ENCODE peak calls at places on chromosomes 3 and 15, in six cellular contexts. J, Z, L, T, H and F are unnamed samples.
A peak's percentile ranks its signal among the peaks of the same experiment; 100 is the strongest.

GRCh38 chr3:27623085-27623753 is 98.9 kb downstream of the EOMES start:
- DNase-seq in J (no peak), Z (no peak), L (no peak), T (no peak), H (peak; percentile 58), F (no peak)

GRCh38 chr15:66411190-66411589 is 24.5 kb downstream of the MAP2K1 start:
- DNase-seq in J (no peak), Z (no peak), L (no peak), T (no peak), H (no peak), F (no peak)

GRCh38 chr3:46405301-46406079 is 1.4 kb downstream of the CCR5AS start:
- DNase-seq in J (peak; percentile 73), Z (no peak), L (no peak), T (no peak), H (no peak), F (no peak)

GRCh38 chr15:66652806-66653205 is 49.2 kb upstream of the SMAD6 start:
- DNase-seq in J (no peak), Z (no peak), L (no peak), T (no peak), H (no peak), F (no peak)

GRCh38 chr15:39942101-39942752 is 8.3 kb downstream of the EIF2AK4 start:
- DNase-seq in J (no peak), Z (peak; percentile 62), L (no peak), T (no peak), H (peak; percentile 55), F (no peak)

GRCh38 chr15:63481105-63481810 is 23.1 kb upstream of the USP3 start:
- DNase-seq in J (no peak), Z (peak; percentile 18), L (no peak), T (no peak), H (no peak), F (no peak)

GRCh38 chr3:40645883-40646282 is 121.1 kb downstream of the ZNF621 start:
- DNase-seq in J (peak; percentile 25), Z (no peak), L (peak; percentile 25), T (no peak), H (peak; percentile 1), F (no peak)

GRCh38 chr3:39454818-39455217 is 12.7 kb upstream of the MOBP start:
- DNase-seq in J (no peak), Z (no peak), L (no peak), T (no peak), H (no peak), F (no peak)

GRCh38 chr3:109081746-109082510 is 36.0 kb downstream of the MORC1 start:
- DNase-seq in J (peak; percentile 14), Z (peak; percentile 36), L (no peak), T (no peak), H (peak; percentile 66), F (peak; percentile 42)

GRCh38 chr3:187623285-187623814 is 46.8 kb downstream of the SST start:
- DNase-seq in J (no peak), Z (no peak), L (no peak), T (no peak), H (no peak), F (no peak)

GRCh38 chr3:124034016-124034808 is 42.3 kb upstream of the ROPN1 start:
- DNase-seq in J (peak; percentile 24), Z (peak; percentile 53), L (no peak), T (no peak), H (peak; percentile 10), F (peak; percentile 39)

GRCh38 chr3:43910750-43911149 is 220.0 kb downstream of the ABHD5 start:
- DNase-seq in J (no peak), Z (no peak), L (no peak), T (no peak), H (no peak), F (no peak)

GRCh38 chr3:43915546-43915945 is 224.8 kb downstream of the ABHD5 start:
- DNase-seq in J (no peak), Z (no peak), L (no peak), T (no peak), H (no peak), F (no peak)

GRCh38 chr3:43913549-43913948 is 222.8 kb downstream of the ABHD5 start:
- DNase-seq in J (no peak), Z (no peak), L (no peak), T (no peak), H (no peak), F (no peak)

GRCh38 chr3:43914269-43914668 is 223.5 kb downstream of the ABHD5 start:
- DNase-seq in J (no peak), Z (no peak), L (no peak), T (no peak), H (no peak), F (no peak)

GRCh38 chr3:43913036-43913435 is 222.3 kb downstream of the ABHD5 start:
- DNase-seq in J (no peak), Z (no peak), L (no peak), T (no peak), H (no peak), F (no peak)
- H3K4me1 ChIP-seq in J (no peaks in the 10 kb centered on the region), Z (no peaks in the 10 kb centered on the region), L (no peaks in the 10 kb centered on the region), T (no peaks in the 10 kb centered on the region), H (no peaks in the 10 kb centered on the region), F (no peaks in the 10 kb centered on the region)

GRCh38 chr3:130893240-130894129 is at the start of gene ATP2C1:
- DNase-seq in J (peak; percentile 97), Z (peak; percentile 84), L (peak; percentile 92), T (peak; percentile 93), H (peak; percentile 98), F (peak; percentile 99)
- H3K4me3 ChIP-seq in J (peak within 1 kb of the TSS; percentile 86), Z (peak within 1 kb of the TSS; percentile 88), L (peak within 1 kb of the TSS; percentile 92), T (peak within 1 kb of the TSS; percentile 89), H (peak within 1 kb of the TSS; percentile 98), F (peak within 1 kb of the TSS; percentile 86)

DNA sequence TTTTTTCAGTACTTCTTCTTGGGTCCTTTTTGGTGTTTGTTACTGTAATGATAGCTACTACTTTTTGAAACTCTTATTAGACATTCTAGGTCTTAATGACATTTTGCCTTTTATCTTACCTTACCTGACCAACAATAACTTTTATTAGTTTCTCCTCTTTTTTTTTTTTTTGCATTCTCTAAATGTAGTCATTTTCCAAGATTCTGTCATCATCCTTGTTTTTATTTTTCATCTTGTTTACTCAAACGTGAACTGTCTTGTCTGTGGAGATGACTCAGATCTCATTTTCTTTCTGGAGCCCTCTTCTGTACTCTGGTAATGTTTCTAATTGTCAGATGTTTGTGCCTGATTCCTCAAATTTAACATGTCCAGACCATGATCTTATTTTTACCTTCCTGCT is 2.9 kb downstream of the ABHD5 start:
- DNase-seq in J (no peak), Z (no peak), L (no peak), T (no peak), H (no peak), F (no peak)
- H3K4me1 ChIP-seq in J (peaks cover 10% of the 10 kb centered on the region), Z (peaks cover 12% of the 10 kb centered on the region), L (peaks cover 18% of the 10 kb centered on the region), T (no peaks in the 10 kb centered on the region), H (peaks cover 4% of the 10 kb centered on the region), F (no peaks in the 10 kb centered on the region)

GRCh38 chr15:64776402-64776786 is 1.0 kb upstream of the RBPMS2 start:
- DNase-seq in J (no peak), Z (no peak), L (no peak), T (no peak), H (no peak), F (no peak)
- H3K4me3 ChIP-seq in J (peak overlapping the region; percentile 62), Z (peak overlapping the region; percentile 28), L (peak overlapping the region; percentile 40), T (peak overlapping the region; percentile 71), H (peak overlapping the region; percentile 99), F (no peak overlapping the region)